ENCODE peak calls at places on chromosomes 1 and 21, in five cellular contexts. J is activated T-cell treated with anti-CD3 and anti-CD28 coated beads for 24 hours, M is stomach, G is nephron progenitor cell, H is astrocyte. W is an unnamed sample.

GRCh38 chr1:13965770-13966398 is 265.9 kb downstream of the PRDM2 start:
- DNase-seq in M (peak), J (no peak), G (peak), H (peak), W (no peak)

GRCh38 chr1:160987359-160988062 is 32.9 kb upstream of the ITLN2 start:
- DNase-seq in J (no peak), M (no peak), G (no peak), H (no peak), W (no peak)

GRCh38 chr1:215719569-215719968 is 152.5 kb downstream of the KCTD3 start:
- DNase-seq in G (no peak), M (no peak), H (no peak), J (no peak), W (no peak)

GRCh38 chr1:205171369-205171768 is 40.1 kb downstream of the DSTYK start:
- DNase-seq in H (no peak), G (no peak), M (no peak), J (no peak), W (no peak)

GRCh38 chr1:118335372-118335771 is 150.3 kb upstream of the SPAG17 start:
- DNase-seq in H (peak), J (no peak), G (no peak), M (no peak), W (no peak)

GRCh38 chr1:41713141-41713540 is 205.6 kb downstream of the HIVEP3 start:
- DNase-seq in H (no peak), J (no peak), G (no peak), M (no peak), W (no peak)

GRCh38 chr1:236618507-236618906 is 14.2 kb upstream of the HEATR1 start:
- DNase-seq in G (no peak), M (no peak), J (no peak), H (no peak), W (no peak)

GRCh38 chr21:44522753-44523204 is 17.2 kb downstream of the KRTAP10-1 start:
- DNase-seq in G (no peak), J (no peak), H (no peak), M (no peak), W (no peak)

GRCh38 chr1:205585835-205586785 is 45.7 kb downstream of the ELK4 start:
- DNase-seq in G (no peak), H (no peak), J (no peak), M (no peak), W (no peak)

W was measured in stimulated activated CD8-positive, alpha-beta memory T cell treated with anti-CD3 and anti-CD28 coated beads, Interleukin-15, amount 100 ng/mL, for 24 hours.